ENCODE peak calls at places on chromosomes 2 and 18, in four cellular contexts. One of them, this sample, is unnamed.

GRCh38 chr18:51275712-51276473 is 78.4 kb upstream of the MEX3C start:
- DNase-seq in head of caudate nucleus: no peak
- DNase-seq in activated T-cell treated with anti-CD3 and anti-CD28 coated beads for 1 hour: no peak
- DNase-seq in nucleus accumbens: no peak
- DNase-seq in this sample: peak

GRCh38 chr18:79567481-79568147 is 112.0 kb upstream of the CTDP1 start:
- DNase-seq in head of caudate nucleus: no peak
- DNase-seq in activated T-cell treated with anti-CD3 and anti-CD28 coated beads for 1 hour: no peak
- DNase-seq in nucleus accumbens: no peak
- DNase-seq in this sample: no peak

GRCh38 chr2:71884303-71885042 is 263.2 kb downstream of the CYP26B1 start:
- DNase-seq in nucleus accumbens: no peak
- DNase-seq in head of caudate nucleus: no peak
- DNase-seq in activated T-cell treated with anti-CD3 and anti-CD28 coated beads for 1 hour: no peak
- DNase-seq in this sample: no peak

GRCh38 chr2:1738163-1738562 is 6.2 kb downstream of the PXDN start:
- DNase-seq in head of caudate nucleus: no peak
- DNase-seq in activated T-cell treated with anti-CD3 and anti-CD28 coated beads for 1 hour: no peak
- DNase-seq in nucleus accumbens: no peak
- DNase-seq in this sample: no peak

GRCh38 chr2:98518106-98518505 is 73.4 kb downstream of the INPP4A start:
- DNase-seq in nucleus accumbens: no peak
- DNase-seq in activated T-cell treated with anti-CD3 and anti-CD28 coated beads for 1 hour: peak
- DNase-seq in head of caudate nucleus: peak
- DNase-seq in this sample: no peak

GRCh38 chr2:6914829-6915228 is 2.4 kb upstream of the RNF144A start:
- DNase-seq in activated T-cell treated with anti-CD3 and anti-CD28 coated beads for 1 hour: no peak
- DNase-seq in nucleus accumbens: no peak
- DNase-seq in head of caudate nucleus: no peak
- DNase-seq in this sample: no peak

GRCh38 chr2:1222062-1222461 is 191.2 kb upstream of the TPO start:
- DNase-seq in activated T-cell treated with anti-CD3 and anti-CD28 coated beads for 1 hour: no peak
- DNase-seq in head of caudate nucleus: no peak
- DNase-seq in nucleus accumbens: no peak
- DNase-seq in this sample: no peak

GRCh38 chr2:223050900-223051299 is 1.1 kb upstream of the KCNE4 start:
- DNase-seq in nucleus accumbens: no peak
- DNase-seq in activated T-cell treated with anti-CD3 and anti-CD28 coated beads for 1 hour: no peak
- DNase-seq in head of caudate nucleus: no peak
- DNase-seq in this sample: no peak

GRCh38 chr2:28689764-28690163 is 61.9 kb upstream of the PPP1CB start:
- DNase-seq in nucleus accumbens: no peak
- DNase-seq in head of caudate nucleus: no peak
- DNase-seq in activated T-cell treated with anti-CD3 and anti-CD28 coated beads for 1 hour: no peak
- DNase-seq in this sample: no peak

GRCh38 chr2:190679813-190680591 is 31.1 kb downstream of the NAB1 start:
- DNase-seq in head of caudate nucleus: peak
- DNase-seq in nucleus accumbens: no peak
- DNase-seq in activated T-cell treated with anti-CD3 and anti-CD28 coated beads for 1 hour: peak
- DNase-seq in this sample: no peak

GRCh38 chr18:21242141-21243040 is at the start of gene GREB1L:
- DNase-seq in activated T-cell treated with anti-CD3 and anti-CD28 coated beads for 1 hour: no peak
- DNase-seq in head of caudate nucleus: peak
- DNase-seq in nucleus accumbens: peak
- DNase-seq in this sample: no peak

GRCh38 chr18:3758531-3758930 is 308.6 kb downstream of the TGIF1 start:
- DNase-seq in nucleus accumbens: no peak
- DNase-seq in activated T-cell treated with anti-CD3 and anti-CD28 coated beads for 1 hour: no peak
- DNase-seq in head of caudate nucleus: no peak
- DNase-seq in this sample: peak

GRCh38 chr2:237760506-237761502 is 37.8 kb upstream of the RBM44 start:
- DNase-seq in nucleus accumbens: no peak
- DNase-seq in activated T-cell treated with anti-CD3 and anti-CD28 coated beads for 1 hour: no peak
- DNase-seq in head of caudate nucleus: no peak
- DNase-seq in this sample: no peak

GRCh38 chr18:51006948-51007786 is 22.8 kb upstream of the SMAD4 start:
- DNase-seq in head of caudate nucleus: no peak
- DNase-seq in nucleus accumbens: no peak
- DNase-seq in activated T-cell treated with anti-CD3 and anti-CD28 coated beads for 1 hour: no peak
- DNase-seq in this sample: no peak

GRCh38 chr2:55581875-55582547 is 35.4 kb downstream of the PPP4R3B start:
- DNase-seq in activated T-cell treated with anti-CD3 and anti-CD28 coated beads for 1 hour: no peak
- DNase-seq in head of caudate nucleus: no peak
- DNase-seq in nucleus accumbens: no peak
- DNase-seq in this sample: no peak

GRCh38 chr18:76538846-76539245 is 43.8 kb upstream of the ZNF516 start:
- DNase-seq in nucleus accumbens: no peak
- DNase-seq in head of caudate nucleus: no peak
- DNase-seq in activated T-cell treated with anti-CD3 and anti-CD28 coated beads for 1 hour: no peak
- DNase-seq in this sample: no peak

GRCh38 chr18:5419601-5420000 is 124.1 kb upstream of the ZBTB14 start:
- DNase-seq in head of caudate nucleus: peak
- DNase-seq in activated T-cell treated with anti-CD3 and anti-CD28 coated beads for 1 hour: no peak
- DNase-seq in nucleus accumbens: no peak
- DNase-seq in this sample: no peak

GRCh38 chr18:63971320-63972071 is 1.6 kb downstream of the SERPINB8 start:
- DNase-seq in nucleus accumbens: no peak
- DNase-seq in head of caudate nucleus: peak
- DNase-seq in activated T-cell treated with anti-CD3 and anti-CD28 coated beads for 1 hour: no peak
- DNase-seq in this sample: no peak

This sample was measured in HS-27A.